ENCODE peak calls at places on chromosomes 1 and 21, in five cellular contexts. One of them, this sample, is unnamed.

GRCh38 chr1:3649342-3650247 is at the start of gene WRAP73:
- DNase-seq in ovary: peak
- DNase-seq in uterus: peak
- DNase-seq in Peyer's patch: peak
- DNase-seq in erythroblast: peak
- DNase-seq in this sample: peak

GRCh38 chr1:41355761-41356160 is 5.5 kb upstream of the FOXO6 start:
- DNase-seq in ovary: no peak
- DNase-seq in uterus: peak
- DNase-seq in Peyer's patch: peak
- DNase-seq in erythroblast: no peak
- DNase-seq in this sample: no peak

GRCh38 chr1:43229831-43230780 is 39.7 kb upstream of the TMEM125 start:
- DNase-seq in ovary: peak
- DNase-seq in uterus: no peak
- DNase-seq in Peyer's patch: no peak
- DNase-seq in erythroblast: no peak
- DNase-seq in this sample: no peak

GRCh38 chr21:44510508-44511218 is 29.3 kb downstream of the KRTAP10-1 start:
- DNase-seq in ovary: no peak
- DNase-seq in uterus: no peak
- DNase-seq in Peyer's patch: peak
- DNase-seq in erythroblast: peak
- DNase-seq in this sample: peak

GRCh38 chr1:10803971-10804820 is 7.8 kb upstream of the CASZ1 start:
- DNase-seq in ovary: no peak
- DNase-seq in uterus: no peak
- DNase-seq in Peyer's patch: peak
- DNase-seq in erythroblast: no peak
- DNase-seq in this sample: peak

GRCh38 chr1:27325286-27325685 is 3.3 kb downstream of the TMEM222 start:
- DNase-seq in ovary: no peak
- DNase-seq in uterus: no peak
- DNase-seq in Peyer's patch: no peak
- DNase-seq in erythroblast: no peak
- DNase-seq in this sample: no peak

GRCh38 chr1:184340984-184341383 is 45.8 kb upstream of the C1orf21 start:
- DNase-seq in ovary: no peak
- DNase-seq in uterus: no peak
- DNase-seq in Peyer's patch: no peak
- DNase-seq in erythroblast: no peak
- DNase-seq in this sample: no peak

GRCh38 chr1:68093737-68094136 is 43.3 kb upstream of the DIRAS3 start:
- DNase-seq in ovary: no peak
- DNase-seq in uterus: no peak
- DNase-seq in Peyer's patch: no peak
- DNase-seq in erythroblast: no peak
- DNase-seq in this sample: no peak

GRCh38 chr1:11062965-11063401 is 3.2 kb upstream of the SRM start:
- DNase-seq in ovary: no peak
- DNase-seq in uterus: no peak
- DNase-seq in Peyer's patch: no peak
- DNase-seq in erythroblast: no peak
- DNase-seq in this sample: peak

GRCh38 chr1:52127181-52128175 is 14.4 kb upstream of the ZFYVE9 start:
- DNase-seq in ovary: peak
- DNase-seq in uterus: peak
- DNase-seq in Peyer's patch: no peak
- DNase-seq in erythroblast: peak
- DNase-seq in this sample: peak

GRCh38 chr1:2124446-2125198 is 70.0 kb downstream of the FAAP20 start:
- DNase-seq in ovary: no peak
- DNase-seq in uterus: no peak
- DNase-seq in Peyer's patch: no peak
- DNase-seq in erythroblast: no peak
- DNase-seq in this sample: no peak

GRCh38 chr1:87478231-87478630 is 149.6 kb downstream of the LMO4 start:
- DNase-seq in ovary: peak
- DNase-seq in uterus: no peak
- DNase-seq in Peyer's patch: no peak
- DNase-seq in erythroblast: no peak
- DNase-seq in this sample: no peak

GRCh38 chr1:29415156-29415830 is 179.0 kb downstream of the PTPRU start:
- DNase-seq in ovary: no peak
- DNase-seq in uterus: no peak
- DNase-seq in Peyer's patch: no peak
- DNase-seq in erythroblast: no peak
- DNase-seq in this sample: peak

GRCh38 chr1:229885568-229886495 is 181.2 kb upstream of the GALNT2 start:
- DNase-seq in ovary: no peak
- DNase-seq in uterus: no peak
- DNase-seq in Peyer's patch: no peak
- DNase-seq in erythroblast: no peak
- DNase-seq in this sample: no peak

GRCh38 chr1:24321712-24322635 is 2.8 kb downstream of the GRHL3 start:
- DNase-seq in ovary: peak
- DNase-seq in uterus: peak
- DNase-seq in Peyer's patch: peak
- DNase-seq in erythroblast: peak
- DNase-seq in this sample: peak

GRCh38 chr21:44375281-44375651 is 21.8 kb downstream of the TRPM2 start:
- DNase-seq in ovary: no peak
- DNase-seq in uterus: no peak
- DNase-seq in Peyer's patch: peak
- DNase-seq in erythroblast: no peak
- DNase-seq in this sample: no peak

GRCh38 chr1:204213668-204214662 is at the start of gene GOLT1A:
- DNase-seq in ovary: peak
- DNase-seq in uterus: peak
- DNase-seq in Peyer's patch: peak
- DNase-seq in erythroblast: peak
- DNase-seq in this sample: peak

GRCh38 chr21:45542667-45543370 is 579 bp upstream of the SLC19A1 start:
- DNase-seq in ovary: peak
- DNase-seq in uterus: peak
- DNase-seq in Peyer's patch: peak
- DNase-seq in erythroblast: no peak
- DNase-seq in this sample: peak

GRCh38 chr21:33035147-33035546 is 9.4 kb downstream of the OLIG2 start:
- DNase-seq in ovary: no peak
- DNase-seq in uterus: no peak
- DNase-seq in Peyer's patch: no peak
- DNase-seq in erythroblast: no peak
- DNase-seq in this sample: no peak

GRCh38 chr1:231338270-231339128 is at the start of gene SPRTN:
- DNase-seq in ovary: no peak
- DNase-seq in uterus: no peak
- DNase-seq in Peyer's patch: no peak
- DNase-seq in erythroblast: peak
- DNase-seq in this sample: no peak

GRCh38 chr1:227787513-227788278 is 27.8 kb upstream of the PRSS38 start:
- DNase-seq in ovary: peak
- DNase-seq in uterus: peak
- DNase-seq in Peyer's patch: peak
- DNase-seq in erythroblast: peak
- DNase-seq in this sample: peak

GRCh38 chr1:222618880-222619321 is 1.0 kb downstream of the MIA3 start:
- DNase-seq in ovary: no peak
- DNase-seq in uterus: no peak
- DNase-seq in Peyer's patch: no peak
- DNase-seq in erythroblast: peak
- DNase-seq in this sample: peak

GRCh38 chr1:25999419-25999818 is 1.6 kb upstream of the PAFAH2 start:
- DNase-seq in ovary: no peak
- DNase-seq in uterus: no peak
- DNase-seq in Peyer's patch: no peak
- DNase-seq in erythroblast: no peak
- DNase-seq in this sample: no peak

GRCh38 chr1:25998075-25998761 is 355 bp upstream of the PAFAH2 start:
- DNase-seq in ovary: peak
- DNase-seq in uterus: peak
- DNase-seq in Peyer's patch: peak
- DNase-seq in erythroblast: peak
- DNase-seq in this sample: peak

GRCh38 chr1:25994402-25994801 is 3.5 kb downstream of the PAFAH2 start:
- DNase-seq in ovary: no peak
- DNase-seq in uterus: no peak
- DNase-seq in Peyer's patch: no peak
- DNase-seq in erythroblast: no peak
- DNase-seq in this sample: no peak

GRCh38 chr1:25996966-25997758 is 701 bp downstream of the PAFAH2 start:
- DNase-seq in ovary: peak
- DNase-seq in uterus: peak
- DNase-seq in Peyer's patch: peak
- DNase-seq in erythroblast: peak
- DNase-seq in this sample: no peak

DNA sequence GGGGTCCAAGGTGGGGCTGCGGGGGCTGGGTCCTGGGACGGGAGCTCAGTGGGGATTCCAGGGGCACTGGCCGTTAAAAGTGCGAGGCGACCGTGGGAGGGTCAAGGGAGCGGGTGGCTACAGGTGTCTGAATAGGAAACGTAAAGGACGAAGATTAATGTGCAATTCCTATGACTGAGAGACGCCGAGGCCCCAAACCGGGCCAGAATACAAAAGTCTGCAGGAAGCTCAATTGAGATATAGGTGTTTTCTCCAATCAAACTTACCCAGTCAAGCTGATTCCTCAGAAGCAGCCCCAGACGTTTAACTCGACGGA is at the start of gene PAFAH2:
- DNase-seq in ovary: no peak
- DNase-seq in uterus: no peak
- DNase-seq in Peyer's patch: no peak
- DNase-seq in erythroblast: no peak
- DNase-seq in this sample: no peak
- TF ChIP-seq POLR2A in ovary: no peak
- TF ChIP-seq POLR2A in uterus: peak
- TF ChIP-seq POLR2A in Peyer's patch: peak
- TF ChIP-seq POLR2A in erythroblast: peak
- TF ChIP-seq POLR2A in this sample: peak

DNA sequence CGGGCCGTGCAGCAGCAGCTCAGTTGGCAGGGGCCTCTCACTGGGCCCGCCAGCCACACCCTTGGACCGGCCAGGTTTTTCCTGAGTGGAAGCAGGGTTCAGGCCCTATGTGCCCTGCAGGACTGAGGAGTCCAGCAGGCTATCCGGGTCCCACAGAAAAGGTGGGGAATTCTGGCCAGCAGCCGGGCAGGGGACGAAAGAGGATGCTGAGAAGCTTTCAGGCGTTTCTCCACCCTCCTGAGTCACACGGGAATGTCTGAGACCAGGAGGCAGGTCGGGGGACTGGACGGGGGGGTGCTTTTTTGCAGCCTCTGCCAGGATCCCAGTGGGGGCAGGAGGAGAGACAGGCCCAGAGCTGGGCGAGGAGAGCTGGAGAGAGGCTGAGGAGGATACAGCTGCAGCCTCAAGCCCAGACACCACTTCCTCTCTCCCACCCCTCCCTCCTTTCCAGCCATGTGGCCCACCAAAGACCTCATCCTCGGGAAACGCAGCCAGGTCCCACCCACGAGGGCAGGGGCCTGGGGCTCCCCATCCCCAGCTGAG is 105.4 kb downstream of the SPSB1 start:
- DNase-seq in ovary: peak
- DNase-seq in uterus: peak
- DNase-seq in Peyer's patch: no peak
- DNase-seq in erythroblast: no peak
- DNase-seq in this sample: no peak
- TF ChIP-seq POLR2A in ovary: no peak
- TF ChIP-seq POLR2A in uterus: no peak
- TF ChIP-seq POLR2A in Peyer's patch: no peak
- TF ChIP-seq POLR2A in erythroblast: no peak
- TF ChIP-seq POLR2A in this sample: no peak

DNA sequence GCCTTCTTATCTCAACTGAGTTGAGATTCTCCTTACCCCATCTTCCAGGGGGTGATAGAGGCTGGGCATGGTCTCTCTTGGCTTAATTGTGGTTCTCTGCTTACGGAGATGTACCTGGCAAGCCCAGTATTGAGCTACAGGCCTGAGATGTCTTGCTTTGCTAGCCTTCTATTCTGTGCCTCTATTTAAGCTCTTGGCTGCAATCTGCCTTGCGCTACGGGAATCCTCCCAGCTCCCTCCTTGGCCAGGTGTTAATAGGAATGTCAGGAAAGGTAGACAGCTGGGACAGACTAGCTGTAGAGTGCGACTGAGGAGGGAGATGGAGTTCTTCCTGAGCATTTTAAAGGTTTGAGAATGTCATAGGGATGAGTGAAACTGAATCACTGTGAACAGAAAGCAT is 10.6 kb upstream of the IKBKE start:
- DNase-seq in ovary: no peak
- DNase-seq in uterus: no peak
- DNase-seq in Peyer's patch: no peak
- DNase-seq in erythroblast: no peak
- DNase-seq in this sample: no peak
- TF ChIP-seq POLR2A in ovary: no peak
- TF ChIP-seq POLR2A in uterus: no peak
- TF ChIP-seq POLR2A in Peyer's patch: no peak
- TF ChIP-seq POLR2A in erythroblast: no peak
- TF ChIP-seq POLR2A in this sample: no peak

GRCh38 chr1:168178227-168178637 is 530 bp upstream of the TIPRL start:
- DNase-seq in ovary: no peak
- DNase-seq in uterus: no peak
- DNase-seq in Peyer's patch: no peak
- DNase-seq in erythroblast: no peak
- DNase-seq in this sample: no peak

GRCh38 chr1:168179411-168180147 is 817 bp downstream of the TIPRL start:
- DNase-seq in ovary: no peak
- DNase-seq in uterus: no peak
- DNase-seq in Peyer's patch: no peak
- DNase-seq in erythroblast: no peak
- DNase-seq in this sample: no peak

GRCh38 chr1:168180148-168180524 is 1.4 kb downstream of the TIPRL start:
- DNase-seq in ovary: no peak
- DNase-seq in uterus: no peak
- DNase-seq in Peyer's patch: no peak
- DNase-seq in erythroblast: peak
- DNase-seq in this sample: no peak

DNA sequence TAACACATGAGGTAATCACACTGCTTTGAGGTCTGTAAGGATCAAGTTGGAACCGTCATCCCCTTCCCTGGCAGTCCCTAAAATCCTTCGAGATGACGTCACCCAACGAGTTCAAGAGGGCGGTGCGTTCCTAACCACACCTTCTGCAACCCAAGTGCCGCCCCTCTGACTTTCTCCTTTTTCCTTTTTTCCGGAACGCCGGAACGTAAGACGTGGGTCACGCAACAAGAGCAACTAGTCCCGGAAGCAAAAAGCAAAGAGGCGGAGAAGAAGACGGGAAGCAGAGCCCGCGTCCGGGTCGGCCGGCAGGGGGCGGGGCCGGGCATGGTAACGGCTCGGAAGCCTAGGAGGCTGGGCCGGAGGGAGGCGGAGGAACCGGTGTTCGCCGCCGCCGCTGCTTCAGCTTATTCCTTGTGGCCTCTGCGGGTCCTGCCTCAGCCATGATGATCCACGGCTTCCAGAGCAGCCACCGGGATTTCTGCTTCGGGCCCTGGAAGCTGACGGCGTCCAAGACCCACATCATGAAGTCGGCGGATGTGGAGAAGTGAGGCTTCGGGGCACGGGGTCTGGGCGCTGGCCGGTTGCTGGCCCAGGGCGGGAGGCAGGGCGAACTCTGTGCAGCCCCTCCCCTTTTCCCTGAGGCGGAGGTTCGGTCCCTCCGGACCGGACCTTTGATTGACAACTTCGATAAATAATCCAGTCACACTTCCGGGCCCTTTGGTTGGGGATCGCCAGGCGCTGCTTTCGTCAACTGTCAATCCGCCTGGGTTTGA is at the start of gene TIPRL:
- DNase-seq in ovary: peak
- DNase-seq in uterus: peak
- DNase-seq in Peyer's patch: peak
- DNase-seq in erythroblast: peak
- DNase-seq in this sample: peak
- TF ChIP-seq POLR2A in ovary: peak
- TF ChIP-seq POLR2A in uterus: peak
- TF ChIP-seq POLR2A in Peyer's patch: peak
- TF ChIP-seq POLR2A in erythroblast: peak
- TF ChIP-seq POLR2A in this sample: peak

This sample was measured in body of pancreas.